ENCODE peak calls at places on chromosomes 5 and 9, in four cellular contexts. W is A549, A is HCT116, M is GM12878. T is an unnamed sample.

GRCh38 chr9:114884787-114885452 is 45.5 kb downstream of the TNFSF8 start:
- DNase-seq in W (peak), A (no peak), M (no peak), T (peak)

GRCh38 chr9:111903996-111904395 is 7.4 kb downstream of the UGCG start:
- DNase-seq in A (no peak), M (no peak), W (no peak), T (no peak)

GRCh38 chr9:69532359-69532758 is 139.8 kb downstream of the APBA1 start:
- DNase-seq in A (no peak), M (no peak), W (no peak), T (peak)

GRCh38 chr9:124137009-124137943 is 120.5 kb upstream of the NEK6 start:
- DNase-seq in W (no peak), A (no peak), M (peak), T (peak)

GRCh38 chr5:157602505-157602904 is 26.9 kb upstream of the ADAM19 start:
- DNase-seq in W (no peak), M (no peak), A (no peak), T (peak)

GRCh38 chr5:169717298-169717697 is 80.2 kb downstream of the DOCK2 start:
- DNase-seq in A (no peak), M (no peak), W (no peak), T (peak)

GRCh38 chr5:135569755-135570452 is 8.9 kb downstream of the CXCL14 start:
- DNase-seq in W (peak), A (peak), M (no peak), T (peak)

GRCh38 chr9:91208837-91209236 is 152.9 kb downstream of the AUH start:
- DNase-seq in A (no peak), W (no peak), M (no peak), T (no peak)

GRCh38 chr9:108580021-108580439 is 275.8 kb downstream of the ACTL7B start:
- DNase-seq in A (peak), M (no peak), W (peak), T (no peak)

GRCh38 chr9:89911721-89912604 is 307.2 kb downstream of the GADD45G start:
- DNase-seq in M (no peak), A (no peak), W (no peak), T (peak)

GRCh38 chr9:101737165-101737704 is 1.2 kb downstream of the GRIN3A start:
- DNase-seq in A (no peak), M (no peak), W (no peak), T (no peak)

GRCh38 chr5:132206782-132207181 is 20.9 kb downstream of the P4HA2 start:
- DNase-seq in W (no peak), A (no peak), M (no peak), T (no peak)

GRCh38 chr5:54326662-54327145 is 16.3 kb upstream of the ARL15 start:
- DNase-seq in W (no peak), M (no peak), A (no peak), T (no peak)
- TF ChIP-seq POLR2A in W (no peak), M (no peak), A (no peak), T (no peak)

DNA sequence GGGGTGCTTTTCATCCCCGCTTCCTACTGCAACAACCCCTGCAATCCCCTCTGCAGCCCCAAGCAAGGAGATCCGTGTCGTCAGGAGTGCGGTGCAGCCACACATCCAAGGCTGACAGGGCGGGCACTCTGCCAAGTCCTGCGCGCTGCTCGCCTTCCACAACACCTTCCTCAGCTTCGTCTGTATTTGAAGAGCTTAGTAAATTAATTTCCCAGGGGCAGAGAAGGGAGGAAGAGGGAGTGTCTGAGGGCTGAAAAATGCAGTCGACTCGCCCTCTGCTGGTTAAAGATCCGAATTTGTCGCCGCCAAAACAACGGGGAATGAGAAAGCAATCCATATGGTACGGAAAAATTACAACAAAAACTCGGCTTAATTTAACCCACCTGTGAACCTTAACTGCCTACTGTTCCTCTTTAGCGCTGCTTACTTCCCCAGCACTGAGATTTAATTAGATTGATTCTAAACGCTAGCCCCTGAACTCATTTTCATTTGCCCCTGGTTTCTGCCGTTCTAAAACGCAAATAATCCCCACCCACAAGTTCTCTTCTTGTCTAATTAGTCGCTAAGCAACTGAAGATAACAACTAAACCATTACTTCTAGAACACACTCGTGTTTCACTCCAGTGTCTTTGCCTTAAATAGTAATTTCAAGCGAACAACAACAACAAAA is 10.9 kb upstream of the PCDHB1 start:
- DNase-seq in A (peak), M (no peak), W (peak), T (no peak)
- H3K4me2 ChIP-seq in A (peak), M (no peak), W (peak), T (no peak)

GRCh38 chr5:73623929-73624404 is 2.0 kb upstream of the ARHGEF28 start:
- DNase-seq in M (no peak), A (no peak), W (no peak), T (no peak)

GRCh38 chr5:73626814-73627313 is 868 bp downstream of the ARHGEF28 start:
- DNase-seq in M (no peak), A (no peak), W (no peak), T (no peak)

GRCh38 chr5:73625314-73625904 is 587 bp upstream of the ARHGEF28 start:
- DNase-seq in M (no peak), A (no peak), W (no peak), T (peak)

GRCh38 chr5:73624888-73625287 is 1.1 kb upstream of the ARHGEF28 start:
- DNase-seq in A (no peak), M (no peak), W (no peak), T (no peak)

GRCh38 chr5:73625905-73626811 is at the start of gene ARHGEF28:
- DNase-seq in M (no peak), W (peak), A (no peak), T (peak)
- TF ChIP-seq POLR2A in M (no peak), W (peak), A (no peak), T (no peak)

GRCh38 chr5:140325486-140325885 is 20.9 kb downstream of the HBEGF start:
- DNase-seq in W (no peak), M (no peak), A (no peak), T (no peak)

GRCh38 chr5:140321796-140322195 is 18.9 kb upstream of the PFDN1 start:
- DNase-seq in A (no peak), M (peak), W (no peak), T (no peak)

GRCh38 chr5:140324834-140325195 is 21.6 kb downstream of the HBEGF start:
- DNase-seq in M (no peak), A (no peak), W (no peak), T (peak)

GRCh38 chr5:140324041-140324833 is 21.3 kb upstream of the PFDN1 start:
- DNase-seq in W (no peak), A (no peak), M (no peak), T (peak)

GRCh38 chr5:140322751-140323731 is 20.1 kb upstream of the PFDN1 start:
- DNase-seq in M (no peak), W (peak), A (no peak), T (peak)
- H3K4me2 ChIP-seq in M (no peak), W (peak), A (peak), T (peak)

DNA sequence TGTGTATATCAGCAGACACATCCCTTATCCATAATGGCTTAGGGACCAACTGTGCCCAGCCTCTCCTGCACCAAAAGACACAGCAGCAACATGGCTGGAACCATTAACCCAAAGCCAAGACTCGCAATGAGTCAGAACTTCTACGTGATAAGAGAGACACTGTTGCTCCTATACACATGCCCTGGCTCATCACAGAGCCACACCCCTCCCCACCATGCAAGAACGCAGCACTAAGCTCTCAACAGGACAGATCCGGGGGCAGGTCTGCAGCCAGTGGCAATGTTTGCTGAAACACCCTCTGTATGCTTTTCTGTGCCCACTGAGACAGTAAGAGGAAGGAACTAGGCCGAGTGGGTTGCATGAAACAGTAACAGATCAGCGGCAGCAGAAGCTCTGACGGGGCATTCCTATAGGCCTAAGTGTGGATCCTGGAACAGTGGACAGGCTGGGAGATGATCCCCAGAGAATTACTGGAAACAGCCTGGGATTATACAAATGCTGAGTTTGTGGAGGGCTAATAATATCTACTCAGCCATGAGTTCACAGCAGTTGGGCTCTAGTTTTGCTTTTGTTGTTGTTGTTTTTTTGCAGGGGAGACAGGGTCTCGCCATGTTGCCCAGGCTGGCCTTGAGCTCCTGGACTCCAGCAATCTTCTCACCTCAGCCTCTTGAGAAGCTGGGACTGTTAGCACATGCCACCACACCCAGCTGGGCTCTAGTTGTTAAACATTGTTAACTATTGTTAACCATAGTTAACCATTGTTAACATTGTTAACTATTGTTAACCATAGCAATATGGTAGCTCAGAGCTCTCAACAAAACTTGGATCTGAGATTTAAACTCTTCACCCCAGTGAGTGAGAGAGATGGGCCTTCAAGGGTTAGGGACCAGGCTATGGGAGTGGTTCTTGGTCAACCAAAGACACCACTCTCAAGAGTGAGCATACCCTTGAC is 41.0 kb downstream of the B4GALT1 start:
- DNase-seq in A (no peak), W (peak), M (no peak), T (peak)
- TF ChIP-seq POLR2A in A (no peak), W (no peak), M (peak), T (no peak)

GRCh38 chr9:127832248-127832647 is 22.2 kb downstream of the ENG start:
- DNase-seq in M (no peak), A (no peak), W (no peak), T (no peak)

GRCh38 chr9:127835930-127836586 is 18.4 kb downstream of the ENG start:
- DNase-seq in W (no peak), M (no peak), A (no peak), T (peak)

GRCh38 chr9:127838375-127839078 is 15.9 kb downstream of the ENG start:
- DNase-seq in M (no peak), W (peak), A (no peak), T (peak)

GRCh38 chr9:127833555-127833954 is 20.9 kb downstream of the ENG start:
- DNase-seq in M (no peak), A (no peak), W (no peak), T (peak)

GRCh38 chr9:127837346-127837745 is 17.1 kb downstream of the ENG start:
- DNase-seq in A (no peak), M (no peak), W (no peak), T (no peak)
- H3K4me2 ChIP-seq in A (no peak), M (no peak), W (no peak), T (no peak)

DNA sequence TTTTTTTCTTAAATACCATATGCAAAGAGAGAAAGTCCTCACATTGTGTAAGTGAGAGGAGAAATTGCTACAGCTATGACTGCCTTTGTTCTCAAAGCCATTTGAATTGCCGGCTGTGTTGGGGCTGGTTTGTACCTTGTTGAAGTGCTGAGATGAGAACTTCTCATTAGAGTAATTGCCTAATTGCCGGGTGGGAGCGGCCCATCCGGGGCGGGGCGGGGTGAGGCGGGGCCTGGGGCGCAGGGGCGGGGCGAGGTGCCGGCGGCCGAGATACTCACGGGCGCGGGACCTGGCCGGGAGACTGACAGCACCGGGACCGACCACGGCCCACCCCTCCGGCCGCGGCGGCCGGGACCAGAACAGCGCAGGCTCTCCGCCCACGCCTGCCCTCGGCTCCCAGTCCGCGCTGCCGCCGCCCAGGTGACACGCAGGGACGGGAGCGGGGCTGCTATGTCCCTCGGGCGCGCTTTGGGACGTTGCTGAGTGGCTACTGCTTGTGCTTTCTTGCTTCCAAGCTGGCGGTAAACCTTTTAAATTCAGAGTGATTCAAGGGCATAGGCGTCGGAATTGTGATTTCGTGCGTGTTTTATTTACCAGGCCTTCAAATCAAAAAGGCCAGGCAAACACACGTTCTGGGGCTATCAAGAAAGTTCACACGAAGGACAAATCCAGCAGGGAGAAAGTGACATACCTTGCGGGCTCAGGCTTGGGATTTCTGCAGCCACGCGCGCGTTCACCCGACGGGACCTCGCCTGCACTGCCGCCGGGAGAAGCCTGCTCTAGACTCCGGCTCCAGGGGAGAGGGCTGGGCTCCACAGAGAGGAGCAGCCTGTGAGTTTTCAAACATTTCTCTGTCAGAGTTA is 269.1 kb downstream of the FANCC start:
- DNase-seq in M (no peak), A (no peak), W (peak), T (no peak)
- TF ChIP-seq POLR2A in M (no peak), A (no peak), W (peak), T (no peak)

GRCh38 chr5:81506900-81507588 is 113.1 kb upstream of the ACOT12 start:
- DNase-seq in A (peak), M (peak), W (peak), T (peak)

GRCh38 chr5:81505672-81506071 is 111.7 kb upstream of the ACOT12 start:
- DNase-seq in A (no peak), M (no peak), W (no peak), T (no peak)

GRCh38 chr5:81506378-81506777 is 112.4 kb upstream of the ACOT12 start:
- DNase-seq in A (no peak), W (no peak), M (no peak), T (no peak)
- H3K4me2 ChIP-seq in A (no peak), W (no peak), M (no peak), T (no peak)

T was measured in IMR-90.